ENCODE peak calls at places on chromosome 12, in eight cellular contexts. U is RPMI7951, Y is caudate nucleus, B is ELR, X is activated gamma-delta T cell treated with Interleukin-2 at 50 U/mL for 16 hours, N is nucleus accumbens, D is omental fat pad, F is endothelial cell. M is an unnamed sample.

GRCh38 chr12:124317400-124317799 is 22.5 kb downstream of the RFLNA start:
- DNase-seq in U (no peak), Y (no peak), B (no peak), X (no peak), N (no peak), D (no peak), F (no peak), M (no peak)

GRCh38 chr12:104060791-104061190 is 3.5 kb upstream of the HCFC2 start:
- DNase-seq in U (no peak), Y (no peak), B (no peak), X (no peak), N (no peak), D (no peak), F (no peak), M (no peak)

GRCh38 chr12:47033797-47034555 is 45.4 kb upstream of the PCED1B start:
- DNase-seq in U (peak), Y (no peak), B (peak), X (no peak), N (no peak), D (no peak), F (no peak), M (no peak)

GRCh38 chr12:4482936-4483335 is 37.3 kb upstream of the FGF6 start:
- DNase-seq in U (no peak), Y (no peak), B (no peak), X (no peak), N (no peak), D (no peak), F (no peak), M (peak)

GRCh38 chr12:13425766-13426165 is 229.2 kb downstream of the EMP1 start:
- DNase-seq in U (peak), Y (no peak), B (peak), X (no peak), N (no peak), D (no peak), F (no peak), M (no peak)

GRCh38 chr12:15206831-15207394 is 14.3 kb downstream of the RERG start:
- DNase-seq in U (no peak), Y (no peak), B (no peak), X (no peak), N (no peak), D (no peak), F (no peak), M (no peak)

GRCh38 chr12:69922999-69923398 is 98.0 kb downstream of the MYRFL start:
- DNase-seq in U (no peak), Y (no peak), B (no peak), X (no peak), N (no peak), D (no peak), F (no peak), M (no peak)

GRCh38 chr12:118038122-118038521 is 21.6 kb downstream of the RFC5 start:
- DNase-seq in U (no peak), Y (no peak), B (no peak), X (no peak), N (no peak), D (no peak), F (no peak), M (no peak)

GRCh38 chr12:130689408-130690405 is 26.4 kb downstream of the RIMBP2 start:
- DNase-seq in U (no peak), Y (no peak), B (no peak), X (no peak), N (no peak), D (no peak), F (no peak), M (no peak)

GRCh38 chr12:98948566-98948965 is 303.5 kb downstream of the APAF1 start:
- DNase-seq in U (no peak), Y (no peak), B (no peak), X (no peak), N (no peak), D (no peak), F (no peak), M (no peak)

GRCh38 chr12:129941646-129942045 is 37.8 kb upstream of the TMEM132D start:
- DNase-seq in U (no peak), Y (no peak), B (no peak), X (no peak), N (no peak), D (no peak), F (no peak), M (no peak)

M was measured in thyroid gland.